ENCODE peak calls at places on chromosomes 2 and 18, in eight cellular contexts. One of them, this sample, is unnamed.

GRCh38 chr2:126999342-126999741 is 100.7 kb downstream of the TEX51 start:
- DNase-seq in BJ: no peak
- DNase-seq in osteocyte: peak; percentile 54
- DNase-seq in left ventricle myocardium inferior: no peak
- DNase-seq in thoracic aorta: no peak
- DNase-seq in heart left ventricle: no peak
- DNase-seq in CD8-positive, alpha-beta T cell: no peak
- DNase-seq in BE2C: no peak
- DNase-seq in this sample: no peak

GRCh38 chr2:1480671-1481076 is 67.4 kb downstream of the TPO start:
- DNase-seq in thoracic aorta: no peak
- DNase-seq in CD8-positive, alpha-beta T cell: no peak
- DNase-seq in BE2C: no peak
- DNase-seq in BJ: no peak
- DNase-seq in left ventricle myocardium inferior: no peak
- DNase-seq in heart left ventricle: no peak
- DNase-seq in osteocyte: no peak
- DNase-seq in this sample: no peak

GRCh38 chr2:70118798-70119454 is 31.6 kb downstream of the PCBP1 start:
- DNase-seq in CD8-positive, alpha-beta T cell: no peak
- DNase-seq in left ventricle myocardium inferior: no peak
- DNase-seq in BE2C: no peak
- DNase-seq in heart left ventricle: no peak
- DNase-seq in thoracic aorta: no peak
- DNase-seq in osteocyte: no peak
- DNase-seq in BJ: no peak
- DNase-seq in this sample: no peak

GRCh38 chr2:59858540-59858939 is 694.9 kb downstream of the BCL11A start:
- DNase-seq in thoracic aorta: no peak
- DNase-seq in BE2C: no peak
- DNase-seq in CD8-positive, alpha-beta T cell: no peak
- DNase-seq in heart left ventricle: no peak
- DNase-seq in osteocyte: no peak
- DNase-seq in BJ: no peak
- DNase-seq in left ventricle myocardium inferior: no peak
- DNase-seq in this sample: no peak

GRCh38 chr2:229660951-229661350 is 53.4 kb downstream of the DNER start:
- DNase-seq in thoracic aorta: no peak
- DNase-seq in left ventricle myocardium inferior: no peak
- DNase-seq in heart left ventricle: no peak
- DNase-seq in CD8-positive, alpha-beta T cell: no peak
- DNase-seq in BJ: no peak
- DNase-seq in BE2C: no peak
- DNase-seq in osteocyte: no peak
- DNase-seq in this sample: no peak

GRCh38 chr18:53115876-53116585 is 776.0 kb downstream of the DCC start:
- DNase-seq in heart left ventricle: no peak
- DNase-seq in thoracic aorta: no peak
- DNase-seq in BE2C: no peak
- DNase-seq in BJ: no peak
- DNase-seq in osteocyte: no peak
- DNase-seq in left ventricle myocardium inferior: no peak
- DNase-seq in CD8-positive, alpha-beta T cell: no peak
- DNase-seq in this sample: no peak

GRCh38 chr18:47174545-47175116 is 1.5 kb downstream of the IER3IP1 start:
- DNase-seq in BJ: no peak
- DNase-seq in heart left ventricle: no peak
- DNase-seq in CD8-positive, alpha-beta T cell: no peak
- DNase-seq in BE2C: no peak
- DNase-seq in thoracic aorta: no peak
- DNase-seq in osteocyte: no peak
- DNase-seq in left ventricle myocardium inferior: no peak
- DNase-seq in this sample: no peak

GRCh38 chr2:133334923-133335322 is 233.3 kb downstream of the NCKAP5 start:
- DNase-seq in BJ: no peak
- DNase-seq in CD8-positive, alpha-beta T cell: no peak
- DNase-seq in thoracic aorta: no peak
- DNase-seq in left ventricle myocardium inferior: no peak
- DNase-seq in heart left ventricle: no peak
- DNase-seq in BE2C: no peak
- DNase-seq in osteocyte: no peak
- DNase-seq in this sample: no peak

GRCh38 chr2:207286106-207286505 is 120.4 kb upstream of the KLF7 start:
- DNase-seq in heart left ventricle: no peak
- DNase-seq in osteocyte: no peak
- DNase-seq in thoracic aorta: no peak
- DNase-seq in BJ: no peak
- DNase-seq in left ventricle myocardium inferior: no peak
- DNase-seq in BE2C: no peak
- DNase-seq in CD8-positive, alpha-beta T cell: no peak
- DNase-seq in this sample: no peak

GRCh38 chr2:7552825-7553550 is 635.8 kb downstream of the RNF144A start:
- DNase-seq in CD8-positive, alpha-beta T cell: no peak
- DNase-seq in thoracic aorta: no peak
- DNase-seq in osteocyte: no peak
- DNase-seq in BE2C: no peak
- DNase-seq in left ventricle myocardium inferior: no peak
- DNase-seq in BJ: no peak
- DNase-seq in heart left ventricle: no peak
- DNase-seq in this sample: no peak

GRCh38 chr2:68643011-68643873 is at the start of gene PROKR1:
- DNase-seq in osteocyte: no peak
- DNase-seq in BE2C: peak; percentile 36
- DNase-seq in thoracic aorta: no peak
- DNase-seq in left ventricle myocardium inferior: peak; percentile 26
- DNase-seq in heart left ventricle: peak; percentile 21
- DNase-seq in CD8-positive, alpha-beta T cell: no peak
- DNase-seq in BJ: no peak
- DNase-seq in this sample: no peak

GRCh38 chr2:23599691-23600090 is 214.7 kb downstream of the KLHL29 start:
- DNase-seq in CD8-positive, alpha-beta T cell: no peak
- DNase-seq in left ventricle myocardium inferior: no peak
- DNase-seq in heart left ventricle: no peak
- DNase-seq in BE2C: no peak
- DNase-seq in thoracic aorta: no peak
- DNase-seq in BJ: no peak
- DNase-seq in osteocyte: no peak
- DNase-seq in this sample: no peak

GRCh38 chr2:145800201-145801091 is 1280.5 kb upstream of the ZEB2 start:
- DNase-seq in osteocyte: no peak
- DNase-seq in BE2C: no peak
- DNase-seq in heart left ventricle: no peak
- DNase-seq in BJ: no peak
- DNase-seq in thoracic aorta: no peak
- DNase-seq in left ventricle myocardium inferior: no peak
- DNase-seq in CD8-positive, alpha-beta T cell: no peak
- DNase-seq in this sample: no peak

GRCh38 chr18:6294119-6294784 is 120.5 kb downstream of the L3MBTL4 start:
- DNase-seq in CD8-positive, alpha-beta T cell: no peak
- DNase-seq in thoracic aorta: no peak
- DNase-seq in heart left ventricle: peak; percentile 24
- DNase-seq in left ventricle myocardium inferior: no peak
- DNase-seq in BJ: no peak
- DNase-seq in BE2C: no peak
- DNase-seq in osteocyte: no peak
- DNase-seq in this sample: no peak

GRCh38 chr2:216664593-216665034 is 30.7 kb downstream of the IGFBP5 start:
- DNase-seq in BE2C: peak; percentile 68
- DNase-seq in left ventricle myocardium inferior: no peak
- DNase-seq in heart left ventricle: no peak
- DNase-seq in osteocyte: no peak
- DNase-seq in thoracic aorta: no peak
- DNase-seq in BJ: no peak
- DNase-seq in CD8-positive, alpha-beta T cell: no peak
- DNase-seq in this sample: no peak
- TF ChIP-seq CTCF in BE2C: peak; percentile 58
- TF ChIP-seq CTCF in left ventricle myocardium inferior: no peak
- TF ChIP-seq CTCF in heart left ventricle: no peak
- TF ChIP-seq CTCF in osteocyte: no peak
- TF ChIP-seq CTCF in thoracic aorta: no peak
- TF ChIP-seq CTCF in BJ: peak; percentile 31
- TF ChIP-seq CTCF in CD8-positive, alpha-beta T cell: no peak
- TF ChIP-seq CTCF in this sample: peak; percentile 15

GRCh38 chr18:23776306-23776705 is 87.1 kb downstream of the LAMA3 start:
- DNase-seq in BE2C: no peak
- DNase-seq in BJ: no peak
- DNase-seq in CD8-positive, alpha-beta T cell: no peak
- DNase-seq in heart left ventricle: no peak
- DNase-seq in thoracic aorta: no peak
- DNase-seq in osteocyte: no peak
- DNase-seq in left ventricle myocardium inferior: no peak
- DNase-seq in this sample: no peak

GRCh38 chr18:23784811-23785245 is 95.6 kb downstream of the LAMA3 start:
- DNase-seq in BE2C: no peak
- DNase-seq in heart left ventricle: peak; percentile 35
- DNase-seq in thoracic aorta: no peak
- DNase-seq in left ventricle myocardium inferior: no peak
- DNase-seq in BJ: peak; percentile 66
- DNase-seq in CD8-positive, alpha-beta T cell: no peak
- DNase-seq in osteocyte: no peak
- DNase-seq in this sample: peak; percentile 14

GRCh38 chr18:23778828-23779227 is 89.6 kb downstream of the LAMA3 start:
- DNase-seq in CD8-positive, alpha-beta T cell: no peak
- DNase-seq in left ventricle myocardium inferior: no peak
- DNase-seq in BJ: no peak
- DNase-seq in osteocyte: no peak
- DNase-seq in BE2C: no peak
- DNase-seq in heart left ventricle: no peak
- DNase-seq in thoracic aorta: no peak
- DNase-seq in this sample: no peak

GRCh38 chr18:23779696-23780303 is 90.5 kb downstream of the LAMA3 start:
- DNase-seq in left ventricle myocardium inferior: no peak
- DNase-seq in heart left ventricle: no peak
- DNase-seq in osteocyte: peak; percentile 60
- DNase-seq in BE2C: no peak
- DNase-seq in BJ: peak; percentile 62
- DNase-seq in CD8-positive, alpha-beta T cell: no peak
- DNase-seq in thoracic aorta: no peak
- DNase-seq in this sample: no peak
- TF ChIP-seq CTCF in left ventricle myocardium inferior: no peak
- TF ChIP-seq CTCF in heart left ventricle: no peak
- TF ChIP-seq CTCF in osteocyte: no peak
- TF ChIP-seq CTCF in BE2C: no peak
- TF ChIP-seq CTCF in BJ: no peak
- TF ChIP-seq CTCF in CD8-positive, alpha-beta T cell: no peak
- TF ChIP-seq CTCF in thoracic aorta: no peak
- TF ChIP-seq CTCF in this sample: no peak

GRCh38 chr2:136013962-136014361 is 28.5 kb upstream of the DARS1 start:
- DNase-seq in left ventricle myocardium inferior: no peak
- DNase-seq in CD8-positive, alpha-beta T cell: no peak
- DNase-seq in BE2C: no peak
- DNase-seq in osteocyte: no peak
- DNase-seq in thoracic aorta: no peak
- DNase-seq in heart left ventricle: peak; percentile 36
- DNase-seq in BJ: no peak
- DNase-seq in this sample: no peak
- TF ChIP-seq CTCF in left ventricle myocardium inferior: peak; percentile 16
- TF ChIP-seq CTCF in CD8-positive, alpha-beta T cell: no peak
- TF ChIP-seq CTCF in BE2C: no peak
- TF ChIP-seq CTCF in osteocyte: no peak
- TF ChIP-seq CTCF in thoracic aorta: no peak
- TF ChIP-seq CTCF in heart left ventricle: no peak
- TF ChIP-seq CTCF in BJ: no peak
- TF ChIP-seq CTCF in this sample: no peak

GRCh38 chr2:212892193-212892592 is 259.2 kb downstream of the IKZF2 start:
- DNase-seq in BJ: no peak
- DNase-seq in BE2C: peak; percentile 18
- DNase-seq in osteocyte: no peak
- DNase-seq in heart left ventricle: no peak
- DNase-seq in CD8-positive, alpha-beta T cell: no peak
- DNase-seq in thoracic aorta: no peak
- DNase-seq in left ventricle myocardium inferior: no peak
- DNase-seq in this sample: no peak
- TF ChIP-seq CTCF in BJ: peak; percentile 48
- TF ChIP-seq CTCF in BE2C: peak; percentile 55
- TF ChIP-seq CTCF in osteocyte: peak; percentile 52
- TF ChIP-seq CTCF in heart left ventricle: no peak
- TF ChIP-seq CTCF in CD8-positive, alpha-beta T cell: no peak
- TF ChIP-seq CTCF in thoracic aorta: no peak
- TF ChIP-seq CTCF in left ventricle myocardium inferior: peak; percentile 49
- TF ChIP-seq CTCF in this sample: peak; percentile 37

DNA sequence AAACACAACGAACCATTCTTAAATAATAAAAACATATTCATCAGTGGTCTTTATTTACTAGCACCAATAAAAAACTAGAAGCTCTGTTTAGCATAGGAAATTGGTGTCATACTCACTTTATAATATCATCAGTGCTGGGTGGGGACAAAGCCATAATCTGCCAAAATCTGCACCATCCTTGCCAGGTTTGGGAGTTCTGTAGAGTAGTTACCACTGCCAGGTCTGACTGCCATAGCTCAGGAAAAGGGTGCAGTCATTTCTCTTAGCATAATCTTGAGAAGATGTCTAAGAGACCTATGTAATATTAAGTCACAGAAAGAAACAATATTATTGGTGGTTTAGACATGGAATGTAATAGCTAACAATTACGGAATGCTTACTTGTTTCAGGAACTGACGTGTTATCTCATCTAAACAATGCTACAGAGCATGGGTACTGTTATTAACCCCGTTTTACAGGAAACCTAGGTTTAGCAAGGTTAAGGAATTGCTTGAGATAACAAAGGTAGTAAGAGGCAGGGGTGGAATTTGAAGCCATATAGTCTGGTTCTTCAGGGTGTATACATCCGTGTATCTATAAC is 1.6 kb upstream of the MARCHF7 start:
- DNase-seq in osteocyte: no peak
- DNase-seq in CD8-positive, alpha-beta T cell: no peak
- DNase-seq in heart left ventricle: no peak
- DNase-seq in BE2C: no peak
- DNase-seq in left ventricle myocardium inferior: no peak
- DNase-seq in thoracic aorta: no peak
- DNase-seq in BJ: no peak
- DNase-seq in this sample: no peak
- TF ChIP-seq CTCF in osteocyte: no peak
- TF ChIP-seq CTCF in CD8-positive, alpha-beta T cell: no peak
- TF ChIP-seq CTCF in heart left ventricle: no peak
- TF ChIP-seq CTCF in BE2C: no peak
- TF ChIP-seq CTCF in left ventricle myocardium inferior: no peak
- TF ChIP-seq CTCF in thoracic aorta: no peak
- TF ChIP-seq CTCF in BJ: no peak
- TF ChIP-seq CTCF in this sample: no peak

GRCh38 chr2:36835125-36835524 is 131.2 kb downstream of the STRN start:
- DNase-seq in BJ: no peak
- DNase-seq in thoracic aorta: no peak
- DNase-seq in BE2C: no peak
- DNase-seq in CD8-positive, alpha-beta T cell: no peak
- DNase-seq in left ventricle myocardium inferior: no peak
- DNase-seq in osteocyte: no peak
- DNase-seq in heart left ventricle: no peak
- DNase-seq in this sample: no peak
- TF ChIP-seq CTCF in BJ: no peak
- TF ChIP-seq CTCF in thoracic aorta: no peak
- TF ChIP-seq CTCF in BE2C: no peak
- TF ChIP-seq CTCF in CD8-positive, alpha-beta T cell: no peak
- TF ChIP-seq CTCF in left ventricle myocardium inferior: no peak
- TF ChIP-seq CTCF in osteocyte: no peak
- TF ChIP-seq CTCF in heart left ventricle: no peak
- TF ChIP-seq CTCF in this sample: no peak

This sample was measured in AG09319.